ENCODE peak calls at places on chromosomes 4 and X, in four cellular contexts. O is WTC11, H is GM12878, C is K562. J is an unnamed sample.

GRCh38 chr4:142567199-142567598 is 278.9 kb downstream of the INPP4B start:
- DNase-seq in H (no peak), O (peak), C (no peak), J (no peak)

GRCh38 chr4:128571747-128572146 is 237.8 kb upstream of the JADE1 start:
- DNase-seq in O (no peak), H (no peak), C (no peak), J (no peak)

GRCh38 chrX:9148626-9149385 is 114.9 kb upstream of the FAM9B start:
- DNase-seq in H (no peak), C (no peak), O (peak), J (no peak)

GRCh38 chr4:53562409-53562808 is 28.9 kb downstream of the LNX1 start:
- DNase-seq in H (no peak), C (no peak), O (no peak), J (no peak)

GRCh38 chr4:150119492-150119891 is 41.2 kb downstream of the DCLK2 start:
- DNase-seq in O (no peak), H (no peak), C (no peak), J (no peak)

GRCh38 chr4:77193511-77194236 is 36.7 kb downstream of the CCNG2 start:
- DNase-seq in C (peak), H (peak), O (peak), J (no peak)

GRCh38 chrX:39859991-39860861 is 237.5 kb downstream of the BCOR start:
- DNase-seq in H (peak), O (peak), C (peak), J (peak)

GRCh38 chr4:182556576-182556975 is 313.4 kb downstream of the TENM3 start:
- DNase-seq in H (no peak), O (no peak), C (no peak), J (no peak)

GRCh38 chrX:30039768-30040167 is 175.6 kb upstream of the MAGEB2 start:
- DNase-seq in H (no peak), C (no peak), O (no peak), J (no peak)

GRCh38 chr4:80539190-80539589 is 203.7 kb downstream of the CFAP299 start:
- DNase-seq in O (no peak), C (no peak), H (no peak), J (no peak)

GRCh38 chrX:101230636-101231035 is 11.1 kb downstream of the DRP2 start:
- DNase-seq in C (no peak), H (no peak), O (no peak), J (no peak)

GRCh38 chr4:95889662-95890061 is 49.8 kb downstream of the PDHA2 start:
- DNase-seq in H (no peak), O (no peak), C (no peak), J (no peak)

GRCh38 chr4:54392459-54392858 is 163.4 kb downstream of the PDGFRA start:
- DNase-seq in O (no peak), C (no peak), H (no peak), J (no peak)

GRCh38 chr4:155952546-155952945 is 1.1 kb downstream of the CTSO start:
- DNase-seq in O (no peak), H (no peak), C (no peak), J (no peak)

GRCh38 chr4:139689093-139689722 is 23.6 kb downstream of the MGST2 start:
- DNase-seq in O (no peak), H (no peak), C (no peak), J (no peak)

GRCh38 chr4:93788712-93789111 is 39.8 kb upstream of the ATOH1 start:
- DNase-seq in H (no peak), C (peak), O (no peak), J (peak)

GRCh38 chrX:13029341-13029740 is 15.1 kb downstream of the FAM9C start:
- DNase-seq in H (no peak), C (no peak), O (peak), J (no peak)

GRCh38 chr4:83657336-83657735 is 121.4 kb downstream of the GPAT3 start:
- DNase-seq in O (no peak), C (no peak), H (no peak), J (no peak)

GRCh38 chr4:8850830-8851188 is 20.8 kb downstream of the HMX1 start:
- DNase-seq in H (no peak), C (no peak), O (no peak), J (no peak)

GRCh38 chr4:37639551-37640293 is 46.5 kb downstream of the RELL1 start:
- DNase-seq in H (no peak), O (no peak), C (no peak), J (no peak)

GRCh38 chr4:3122081-3122563 is 47.6 kb downstream of the HTT start:
- DNase-seq in C (no peak), O (no peak), H (no peak), J (no peak)

GRCh38 chr4:133124746-133125145 is 24.3 kb upstream of the PCDH10 start:
- DNase-seq in O (no peak), C (no peak), H (no peak), J (no peak)

GRCh38 chrX:3461824-3462508 is 115.5 kb upstream of the MXRA5 start:
- DNase-seq in H (peak), C (no peak), O (no peak), J (no peak)

GRCh38 chrX:46837543-46838481 is 969 bp downstream of the RP2 start:
- DNase-seq in C (no peak), H (no peak), O (no peak), J (peak)

GRCh38 chrX:94058728-94059382 is 384.8 kb downstream of the FAM133A start:
- DNase-seq in O (peak), H (no peak), C (peak), J (peak)

GRCh38 chr4:7909966-7910720 is 29.5 kb downstream of the AFAP1 start:
- DNase-seq in H (no peak), O (no peak), C (no peak), J (no peak)

GRCh38 chr4:182188622-182189021 is 54.6 kb upstream of the TENM3 start:
- DNase-seq in C (no peak), O (no peak), H (no peak), J (no peak)

GRCh38 chr4:7214359-7214758 is 22.0 kb downstream of the SORCS2 start:
- DNase-seq in O (no peak), C (no peak), H (no peak), J (no peak)

GRCh38 chrX:12563121-12563520 is 228.1 kb upstream of the PRPS2 start:
- DNase-seq in O (no peak), C (no peak), H (no peak), J (no peak)

GRCh38 chrX:72621163-72621562 is 48.5 kb upstream of the HDAC8 start:
- DNase-seq in O (no peak), C (no peak), H (no peak), J (no peak)

GRCh38 chrX:39848900-39849299 is 248.9 kb downstream of the BCOR start:
- DNase-seq in O (no peak), C (no peak), H (no peak), J (no peak)

GRCh38 chr4:98566491-98567008 is 91.9 kb downstream of the TSPAN5 start:
- DNase-seq in C (no peak), O (no peak), H (no peak), J (no peak)

GRCh38 chr4:40856836-40857362 is 107.1 kb downstream of the NSUN7 start:
- DNase-seq in H (no peak), O (peak), C (peak), J (peak)
- TF ChIP-seq USF1 in H (peak), O (no peak), C (no peak), J (peak)

DNA sequence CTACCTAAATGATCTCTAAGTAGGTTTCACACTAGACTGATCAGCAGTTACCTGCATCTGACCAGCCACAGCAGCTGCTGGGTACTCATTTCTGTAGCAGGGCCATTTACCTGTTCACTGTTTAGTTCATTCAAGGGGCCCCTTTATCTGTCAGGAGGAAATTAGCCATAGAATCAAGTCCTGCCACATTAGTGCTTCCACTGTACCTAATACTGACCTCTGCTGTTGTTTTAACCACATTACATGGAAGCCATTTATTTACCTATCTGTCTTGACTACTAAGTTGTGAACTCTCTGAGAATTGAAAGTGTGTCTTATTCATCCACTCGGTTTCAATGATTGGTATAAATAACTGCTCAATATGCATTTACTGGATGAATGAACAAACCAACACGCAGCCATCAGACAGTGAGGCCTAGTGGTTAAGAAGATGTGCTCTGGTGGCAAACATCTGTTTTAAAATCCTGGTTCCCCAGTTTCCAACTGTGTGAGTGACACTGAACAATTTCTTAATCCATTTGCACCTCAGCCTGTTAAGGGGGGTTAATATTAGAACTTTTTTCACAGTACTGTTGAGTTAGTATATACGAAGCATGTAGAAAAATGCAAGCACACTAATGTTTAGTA is 30.0 kb upstream of the ANXA5 start:
- DNase-seq in O (no peak), H (peak), C (peak), J (peak)
- TF ChIP-seq USF1 in O (no peak), H (no peak), C (no peak), J (no peak)

GRCh38 chrX:131812847-131813825 is 210.0 kb upstream of the STK26 start:
- DNase-seq in H (peak), O (no peak), C (peak), J (peak)
- TF ChIP-seq USF1 in H (no peak), O (no peak), C (no peak), J (no peak)

GRCh38 chrX:48090123-48090522 is 18.7 kb upstream of the ZNF630 start:
- DNase-seq in C (no peak), H (no peak), O (no peak), J (no peak)
- TF ChIP-seq USF1 in C (no peak), H (no peak), O (no peak), J (no peak)